ENCODE peak calls at places on chromosomes 7 and 10, in four cellular contexts. One of them, this sample, is unnamed.

GRCh38 chr7:75534727-75535307 is 42.7 kb downstream of the SPDYE5 start:
- DNase-seq in right lobe of liver: no peak
- DNase-seq in uterus: no peak
- DNase-seq in lower leg skin: no peak
- DNase-seq in this sample: no peak

GRCh38 chr7:133293390-133294110 is 40.7 kb downstream of the EXOC4 start:
- DNase-seq in uterus: no peak
- DNase-seq in lower leg skin: no peak
- DNase-seq in right lobe of liver: no peak
- DNase-seq in this sample: no peak

GRCh38 chr10:1609596-1609995 is 127.7 kb downstream of the ADARB2 start:
- DNase-seq in lower leg skin: no peak
- DNase-seq in uterus: no peak
- DNase-seq in right lobe of liver: no peak
- DNase-seq in this sample: no peak

GRCh38 chr7:74674166-74674565 is 16.6 kb downstream of the GTF2I start:
- DNase-seq in lower leg skin: no peak
- DNase-seq in right lobe of liver: no peak
- DNase-seq in uterus: no peak
- DNase-seq in this sample: no peak

GRCh38 chr7:21128418-21128817 is 299.5 kb upstream of the SP4 start:
- DNase-seq in right lobe of liver: no peak
- DNase-seq in uterus: no peak
- DNase-seq in lower leg skin: no peak
- DNase-seq in this sample: no peak

GRCh38 chr10:114874827-114875541 is 53.4 kb downstream of the FHIP2A start:
- DNase-seq in lower leg skin: no peak
- DNase-seq in uterus: peak
- DNase-seq in right lobe of liver: peak
- DNase-seq in this sample: peak

GRCh38 chr10:132293416-132294195 is 14.1 kb downstream of the STK32C start:
- DNase-seq in uterus: no peak
- DNase-seq in right lobe of liver: no peak
- DNase-seq in lower leg skin: no peak
- DNase-seq in this sample: peak

GRCh38 chr7:1671876-1672451 is 1.9 kb downstream of the ELFN1 start:
- DNase-seq in lower leg skin: no peak
- DNase-seq in uterus: no peak
- DNase-seq in right lobe of liver: no peak
- DNase-seq in this sample: peak

GRCh38 chr10:132714096-132714721 is 71.7 kb downstream of the NKX6-2 start:
- DNase-seq in lower leg skin: no peak
- DNase-seq in uterus: no peak
- DNase-seq in right lobe of liver: no peak
- DNase-seq in this sample: peak

GRCh38 chr7:108565987-108566386 is 3.5 kb downstream of the THAP5 start:
- DNase-seq in right lobe of liver: no peak
- DNase-seq in lower leg skin: no peak
- DNase-seq in uterus: no peak
- DNase-seq in this sample: no peak

GRCh38 chr7:108572487-108572886 is 2.8 kb downstream of the DNAJB9 start:
- DNase-seq in uterus: no peak
- DNase-seq in right lobe of liver: no peak
- DNase-seq in lower leg skin: no peak
- DNase-seq in this sample: no peak

GRCh38 chr7:108569381-108570145 is at the start of the genes DNAJB9 and THAP5:
- DNase-seq in lower leg skin: peak
- DNase-seq in right lobe of liver: peak
- DNase-seq in uterus: peak
- DNase-seq in this sample: peak

GRCh38 chr7:108568801-108569380 is 615 bp downstream of the THAP5 start:
- DNase-seq in right lobe of liver: no peak
- DNase-seq in lower leg skin: no peak
- DNase-seq in uterus: no peak
- DNase-seq in this sample: no peak

DNA sequence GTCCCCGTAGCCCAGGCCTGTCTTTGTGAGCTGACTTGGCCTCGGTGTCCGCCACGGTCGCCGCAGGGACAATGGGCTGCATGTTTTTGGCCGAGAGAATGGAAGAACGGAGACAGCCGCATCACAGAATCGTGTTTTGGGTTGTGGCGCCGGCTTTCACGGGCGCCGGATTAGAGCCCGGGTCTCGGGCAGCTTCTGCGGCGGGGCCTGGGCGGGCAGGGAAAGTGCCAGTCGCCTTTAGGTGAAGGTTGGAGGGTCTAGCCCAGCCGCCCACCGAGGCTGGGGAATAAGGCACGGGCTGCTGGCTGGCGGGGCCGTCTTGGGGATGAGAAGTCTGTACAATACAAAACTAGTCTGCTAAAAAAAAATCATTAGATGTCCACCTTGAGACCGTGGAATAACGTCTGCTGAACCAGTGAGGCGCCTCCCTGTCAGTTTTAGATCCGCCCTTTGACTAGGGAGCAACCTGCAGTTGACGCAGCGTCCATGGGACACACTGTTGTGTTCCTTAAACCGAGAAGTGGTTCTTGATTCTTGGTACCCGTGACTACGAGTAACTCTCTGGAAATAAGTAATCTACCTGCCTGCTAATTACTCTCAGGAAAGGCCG is 577 bp downstream of the DNAJB9 start:
- DNase-seq in right lobe of liver: peak
- DNase-seq in lower leg skin: peak
- DNase-seq in uterus: no peak
- DNase-seq in this sample: peak
- TF ChIP-seq POLR2A in right lobe of liver: no peak
- TF ChIP-seq POLR2A in lower leg skin: no peak
- TF ChIP-seq POLR2A in uterus: no peak
- TF ChIP-seq POLR2A in this sample: no peak

GRCh38 chr7:149281508-149282330 is 19.7 kb downstream of the ZNF783 start:
- DNase-seq in lower leg skin: no peak
- DNase-seq in uterus: no peak
- DNase-seq in right lobe of liver: no peak
- DNase-seq in this sample: peak

GRCh38 chr7:149278396-149278795 is 16.4 kb downstream of the ZNF783 start:
- DNase-seq in lower leg skin: no peak
- DNase-seq in uterus: no peak
- DNase-seq in right lobe of liver: no peak
- DNase-seq in this sample: no peak

GRCh38 chr7:149279111-149279743 is 17.2 kb downstream of the ZNF783 start:
- DNase-seq in uterus: no peak
- DNase-seq in right lobe of liver: no peak
- DNase-seq in lower leg skin: no peak
- DNase-seq in this sample: no peak

GRCh38 chr7:149280661-149281507 is 18.9 kb downstream of the ZNF783 start:
- DNase-seq in uterus: no peak
- DNase-seq in right lobe of liver: no peak
- DNase-seq in lower leg skin: no peak
- DNase-seq in this sample: no peak

GRCh38 chr7:149280151-149280550 is 18.2 kb downstream of the ZNF783 start:
- DNase-seq in lower leg skin: no peak
- DNase-seq in right lobe of liver: no peak
- DNase-seq in uterus: no peak
- DNase-seq in this sample: no peak
- TF ChIP-seq POLR2A in lower leg skin: no peak
- TF ChIP-seq POLR2A in right lobe of liver: no peak
- TF ChIP-seq POLR2A in uterus: no peak
- TF ChIP-seq POLR2A in this sample: no peak

GRCh38 chr7:84701524-84702306 is 485.1 kb downstream of the SEMA3D start:
- DNase-seq in right lobe of liver: no peak
- DNase-seq in uterus: no peak
- DNase-seq in lower leg skin: no peak
- DNase-seq in this sample: no peak
- TF ChIP-seq POLR2A in right lobe of liver: no peak
- TF ChIP-seq POLR2A in uterus: no peak
- TF ChIP-seq POLR2A in lower leg skin: no peak
- TF ChIP-seq POLR2A in this sample: no peak

GRCh38 chr10:63465293-63466167 is at the start of gene JMJD1C:
- DNase-seq in uterus: peak
- DNase-seq in lower leg skin: peak
- DNase-seq in right lobe of liver: peak
- DNase-seq in this sample: peak
- TF ChIP-seq POLR2A in uterus: peak
- TF ChIP-seq POLR2A in lower leg skin: no peak
- TF ChIP-seq POLR2A in right lobe of liver: peak
- TF ChIP-seq POLR2A in this sample: peak

This sample was measured in upper lobe of left lung.